ENCODE peak calls at places on chromosomes 1 and 21, in ten cellular contexts. U is NCI-H146; K is nucleus accumbens; G is stimulated activated CD8-positive, alpha-beta memory T cell treated with anti-CD3 and anti-CD28 coated beads, Interleukin-7, amount 100 ng/mL, for 48 hours; B is EH; O is AML-193; Z is KG1; N is naive thymus-derived CD8-positive, alpha-beta T cell; T is HS-5; V is iPS DF 6.9. Y is an unnamed sample.

GRCh38 chr21:44615881-44616590 is 4.2 kb downstream of the KRTAP10-8 start:
- DNase-seq in O (no peak), Z (no peak), T (no peak), N (no peak), U (peak), B (no peak), G (no peak), V (no peak), K (no peak), Y (no peak)

GRCh38 chr21:20999567-21000169 is 1.5 kb downstream of the NCAM2 start:
- DNase-seq in T (peak), B (peak), G (no peak), Z (no peak), N (no peak), U (peak), V (no peak), K (peak), O (peak), Y (peak)

GRCh38 chr21:41438425-41439113 is 12.5 kb downstream of the MX1 start:
- DNase-seq in O (no peak), T (no peak), V (no peak), N (no peak), G (no peak), K (no peak), Z (no peak), U (no peak), B (no peak), Y (no peak)

GRCh38 chr1:64000021-64000420 is 203.4 kb upstream of the UBE2U start:
- DNase-seq in G (no peak), K (no peak), B (peak), Z (no peak), N (no peak), U (no peak), T (peak), O (no peak), V (no peak), Y (no peak)

GRCh38 chr1:246281639-246282038 is 225.4 kb downstream of the SMYD3 start:
- DNase-seq in O (no peak), U (peak), K (no peak), G (no peak), V (no peak), N (no peak), T (no peak), Z (no peak), B (no peak), Y (no peak)

GRCh38 chr1:192224846-192225245 is 66.6 kb downstream of the RGS18 start:
- DNase-seq in G (no peak), T (no peak), O (no peak), K (no peak), U (no peak), V (no peak), Z (no peak), B (no peak), N (no peak), Y (no peak)

GRCh38 chr1:231806623-231807470 is 180.3 kb downstream of the DISC1 start:
- DNase-seq in Z (peak), N (peak), T (no peak), U (peak), G (peak), V (peak), O (peak), K (no peak), B (peak), Y (no peak)

GRCh38 chr1:55560246-55560645 is 345.1 kb upstream of the USP24 start:
- DNase-seq in Z (no peak), G (no peak), N (no peak), T (no peak), B (no peak), O (no peak), V (no peak), K (no peak), U (no peak), Y (no peak)

GRCh38 chr1:6170742-6171201 is 9.3 kb downstream of the CHD5 start:
- DNase-seq in N (peak), Z (no peak), T (no peak), K (no peak), B (no peak), G (no peak), O (no peak), V (no peak), U (no peak), Y (no peak)

GRCh38 chr1:9242338-9242969 is 7.9 kb downstream of the H6PD start:
- DNase-seq in O (no peak), Z (no peak), N (peak), T (no peak), G (no peak), K (no peak), V (no peak), U (no peak), B (no peak), Y (no peak)

GRCh38 chr1:52603680-52604501 is 1.7 kb downstream of the GPX7 start:
- DNase-seq in K (no peak), T (no peak), N (no peak), Z (no peak), U (no peak), V (no peak), B (peak), G (no peak), O (no peak), Y (no peak)

GRCh38 chr1:44243782-44244495 is 30.7 kb downstream of the DMAP1 start:
- DNase-seq in Z (no peak), V (no peak), K (no peak), O (no peak), T (no peak), N (no peak), U (no peak), G (no peak), B (no peak), Y (no peak)

GRCh38 chr21:39377444-39378050 is 28.7 kb upstream of the HMGN1 start:
- DNase-seq in Z (no peak), N (no peak), U (no peak), K (no peak), G (no peak), O (no peak), B (no peak), T (no peak), V (no peak), Y (no peak)

GRCh38 chr1:50644447-50645105 is 221.3 kb upstream of the DMRTA2 start:
- DNase-seq in T (no peak), G (no peak), U (no peak), B (peak), V (no peak), K (no peak), Z (no peak), N (no peak), O (no peak), Y (no peak)

GRCh38 chr1:151158751-151159251 is 2.4 kb downstream of the TNFAIP8L2 start:
- DNase-seq in Z (no peak), G (no peak), B (no peak), K (no peak), V (no peak), U (no peak), T (no peak), O (no peak), N (no peak), Y (no peak)

GRCh38 chr1:29579821-29580425 is 343.6 kb downstream of the PTPRU start:
- DNase-seq in V (no peak), Z (no peak), T (peak), O (no peak), K (no peak), U (no peak), N (no peak), G (no peak), B (peak), Y (no peak)

GRCh38 chr1:234968470-234968869 is 160.2 kb downstream of the TOMM20 start:
- DNase-seq in V (no peak), K (no peak), U (no peak), Z (no peak), G (no peak), O (no peak), B (no peak), N (no peak), T (no peak), Y (no peak)

GRCh38 chr1:112646225-112646624 is 26.6 kb downstream of the CAPZA1 start:
- DNase-seq in Z (no peak), V (no peak), U (no peak), T (no peak), N (no peak), O (no peak), G (no peak), K (no peak), B (no peak), Y (no peak)